ENCODE peak calls at places on chromosomes 16 and 17, in five cellular contexts. Y, R, V, I and C are unnamed samples.

GRCh38 chr17:8161289-8162231 is 1.2 kb downstream of the VAMP2 start:
- DNase-seq in Y (no peak), R (no peak), V (no peak), I (no peak), C (no peak)

GRCh38 chr17:81480140-81480917 is 32.3 kb downstream of the ACTG1 start:
- DNase-seq in Y (no peak), R (peak; percentile 23), V (no peak), I (peak; percentile 80), C (no peak)

GRCh38 chr17:81432873-81433451 is 37.7 kb downstream of the BAHCC1 start:
- DNase-seq in Y (no peak), R (no peak), V (no peak), I (peak; percentile 27), C (no peak)

GRCh38 chr17:43471801-43472200 is 12.0 kb upstream of the DHX8 start:
- DNase-seq in Y (no peak), R (no peak), V (no peak), I (no peak), C (no peak)

GRCh38 chr17:3025421-3026124 is 37.8 kb downstream of the OR1D5 start:
- DNase-seq in Y (no peak), R (no peak), V (no peak), I (no peak), C (no peak)

GRCh38 chr17:37816951-37817350 is 72.1 kb upstream of the HNF1B start:
- DNase-seq in Y (no peak), R (no peak), V (no peak), I (no peak), C (no peak)

GRCh38 chr17:40671282-40671681 is 6.3 kb upstream of the KRT222 start:
- DNase-seq in Y (no peak), R (no peak), V (no peak), I (no peak), C (no peak)

GRCh38 chr17:74736423-74737298 is at the start of gene RAB37:
- DNase-seq in Y (no peak), R (no peak), V (peak; percentile 93), I (peak; percentile 40), C (peak; percentile 56)

GRCh38 chr17:64147110-64148016 is 17.4 kb upstream of the ERN1 start:
- DNase-seq in Y (no peak), R (no peak), V (peak; percentile 36), I (peak; percentile 51), C (no peak)

GRCh38 chr17:65417406-65418221 is 143.8 kb downstream of the AXIN2 start:
- DNase-seq in Y (no peak), R (no peak), V (no peak), I (peak; percentile 37), C (no peak)

GRCh38 chr16:7025616-7026190 is 306.9 kb upstream of the RBFOX1 start:
- DNase-seq in Y (no peak), R (no peak), V (peak; percentile 83), I (no peak), C (peak; percentile 84)

GRCh38 chr16:83113317-83113716 is 486.5 kb downstream of the CDH13 start:
- DNase-seq in Y (no peak), R (no peak), V (peak; percentile 56), I (peak; percentile 51), C (peak; percentile 25)

GRCh38 chr16:20735504-20735903 is 6.1 kb downstream of the THUMPD1 start:
- DNase-seq in Y (no peak), R (no peak), V (no peak), I (peak; percentile 8), C (no peak)

GRCh38 chr16:89873822-89874689 is 664 bp downstream of the TCF25 start:
- DNase-seq in Y (peak; percentile 76), R (peak; percentile 69), V (peak; percentile 98), I (peak; percentile 98), C (peak; percentile 91)

GRCh38 chr17:149231-149630 is 11.9 kb downstream of the SCGB1C2 start:
- DNase-seq in Y (no peak), R (no peak), V (peak; percentile 0), I (no peak), C (peak; percentile 3)

GRCh38 chr17:7139400-7139799 is 24.8 kb upstream of the ASGR2 start:
- DNase-seq in Y (no peak), R (no peak), V (no peak), I (no peak), C (no peak)

GRCh38 chr17:66508896-66509843 is 206.8 kb downstream of the PRKCA start:
- DNase-seq in Y (no peak), R (peak; percentile 73), V (no peak), I (peak; percentile 63), C (no peak)

GRCh38 chr16:78551487-78552085 is 452.1 kb downstream of the WWOX start:
- DNase-seq in Y (no peak), R (no peak), V (no peak), I (no peak), C (no peak)

GRCh38 chr16:47716571-47716970 is 255.4 kb downstream of the PHKB start:
- DNase-seq in Y (no peak), R (no peak), V (no peak), I (peak; percentile 13), C (no peak)

GRCh38 chr16:11233727-11234376 is 22.2 kb downstream of the SOCS1 start:
- DNase-seq in Y (no peak), R (no peak), V (no peak), I (no peak), C (no peak)

GRCh38 chr17:1162116-1162855 is 17.5 kb downstream of the ABR start:
- DNase-seq in Y (no peak), R (no peak), V (no peak), I (no peak), C (no peak)

GRCh38 chr17:83015511-83015910 is 63.9 kb upstream of the METRNL start:
- DNase-seq in Y (no peak), R (no peak), V (no peak), I (no peak), C (no peak)

GRCh38 chr16:53752566-53752965 is 48.6 kb downstream of the FTO start:
- DNase-seq in Y (no peak), R (no peak), V (no peak), I (no peak), C (no peak)

GRCh38 chr17:45886852-45887251 is 7.5 kb upstream of the MAPT start:
- DNase-seq in Y (no peak), R (no peak), V (no peak), I (no peak), C (no peak)

GRCh38 chr17:57329380-57330214 is 73.3 kb downstream of the MSI2 start:
- DNase-seq in Y (no peak), R (no peak), V (no peak), I (no peak), C (no peak)

GRCh38 chr16:2767140-2767731 is 9.8 kb downstream of the ELOB start:
- DNase-seq in Y (no peak), R (no peak), V (no peak), I (no peak), C (no peak)

GRCh38 chr16:2765462-2766404 is 11.3 kb downstream of the ELOB start:
- DNase-seq in Y (no peak), R (no peak), V (no peak), I (no peak), C (no peak)

GRCh38 chr16:2767891-2768290 is 9.2 kb downstream of the ELOB start:
- DNase-seq in Y (no peak), R (no peak), V (no peak), I (no peak), C (no peak)

GRCh38 chr16:2764718-2765117 is 12.3 kb downstream of the SRRM2 start:
- DNase-seq in Y (no peak), R (no peak), V (no peak), I (no peak), C (no peak)

GRCh38 chr16:2766430-2767139 is 10.5 kb downstream of the ELOB start:
- DNase-seq in Y (no peak), R (no peak), V (no peak), I (no peak), C (no peak)
- TF ChIP-seq CTCF in Y (no peak), R (no peak), V (no peak), I (no peak), C (no peak)

DNA sequence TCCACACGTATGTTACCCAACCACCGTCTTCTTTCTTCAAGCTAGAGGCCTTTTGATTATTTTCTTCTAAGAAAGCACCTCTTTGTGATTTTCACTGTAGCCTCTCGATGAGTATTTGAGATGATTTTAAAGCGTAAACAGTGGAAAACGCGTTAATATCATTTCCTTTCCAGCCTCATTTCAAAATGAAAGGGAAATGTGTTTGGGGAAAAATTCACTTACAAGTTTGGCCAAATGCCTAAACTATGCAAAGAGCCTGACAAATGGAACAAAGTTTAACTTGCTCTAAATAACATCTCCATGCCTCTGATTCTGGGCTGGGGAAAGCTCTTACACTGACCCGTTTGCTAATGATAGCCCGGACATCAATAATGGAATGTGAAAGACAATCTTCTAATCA is 43.3 kb downstream of the HS3ST2 start:
- DNase-seq in Y (no peak), R (no peak), V (no peak), I (no peak), C (no peak)
- TF ChIP-seq CTCF in Y (no peak), R (no peak), V (no peak), I (no peak), C (no peak)

GRCh38 chr17:77634710-77635109 is 323.8 kb upstream of the TNRC6C start:
- DNase-seq in Y (no peak), R (no peak), V (no peak), I (no peak), C (no peak)
- TF ChIP-seq CTCF in Y (no peak), R (no peak), V (no peak), I (no peak), C (no peak)

DNA sequence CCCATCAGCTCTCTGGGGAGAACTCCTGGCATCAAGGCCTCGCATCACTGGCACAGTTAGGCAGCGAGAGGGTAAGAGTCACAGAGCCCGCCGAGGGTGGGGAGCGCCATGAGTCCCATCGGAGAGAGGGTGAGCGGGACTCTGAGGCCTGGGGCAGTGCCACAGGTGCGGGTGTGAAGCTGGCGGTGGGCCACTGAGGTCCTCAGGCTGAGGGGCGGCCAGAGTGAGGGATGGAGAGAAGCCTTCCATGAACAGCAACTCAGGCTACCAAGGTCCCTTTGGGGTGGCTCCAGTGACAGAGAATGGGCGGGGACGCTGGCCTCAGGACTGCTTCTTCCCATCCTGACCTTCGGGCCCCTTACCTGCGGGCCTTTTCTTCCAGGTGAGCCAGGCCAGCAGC is 149.4 kb upstream of the GSE1 start:
- DNase-seq in Y (no peak), R (no peak), V (no peak), I (no peak), C (no peak)
- TF ChIP-seq CTCF in Y (no peak), R (no peak), V (no peak), I (no peak), C (no peak)

GRCh38 chr17:50769884-50770283 is 2.6 kb upstream of the ANKRD40CL start:
- DNase-seq in Y (no peak), R (no peak), V (no peak), I (no peak), C (no peak)
- TF ChIP-seq CTCF in Y (no peak), R (no peak), V (no peak), I (no peak), C (no peak)

DNA sequence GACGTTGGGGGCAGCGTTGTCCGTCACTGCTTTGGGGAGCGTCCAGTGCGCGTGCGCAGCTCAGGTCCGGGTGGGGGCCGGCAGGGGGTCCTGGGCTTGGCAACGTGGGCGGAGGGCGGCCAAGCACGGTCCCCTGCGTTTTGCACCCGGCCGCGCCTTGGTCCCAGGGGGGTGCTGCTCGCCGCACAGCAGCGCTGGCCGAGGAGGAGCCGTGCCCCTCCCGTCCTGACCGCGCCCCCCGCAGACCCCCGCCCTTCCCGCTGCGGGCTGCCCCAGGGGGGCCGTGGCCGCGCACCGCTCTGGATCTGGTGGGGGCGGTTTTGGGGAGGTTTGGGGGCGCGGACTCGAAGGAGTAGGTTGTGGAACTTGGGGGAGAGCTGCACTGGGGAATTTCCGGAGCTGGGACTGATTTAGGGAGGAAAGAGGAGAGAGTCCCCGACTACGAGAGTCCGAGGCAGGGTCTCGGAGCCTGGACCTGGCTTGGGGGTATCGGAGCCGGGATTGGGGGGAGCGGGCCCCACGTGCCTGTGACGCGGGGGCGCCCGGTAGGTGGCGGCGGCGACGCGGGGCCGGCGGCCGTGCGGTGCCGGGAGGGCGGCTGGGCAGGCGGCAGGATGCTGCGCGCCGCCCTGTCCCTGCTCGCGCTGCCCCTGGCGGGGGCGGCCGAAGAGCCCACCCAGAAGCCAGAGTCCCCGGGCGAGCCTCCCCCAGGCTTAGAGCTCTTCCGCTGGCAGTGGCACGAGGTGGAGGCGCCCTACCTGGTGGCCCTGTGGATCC is at the start of gene SLC9A5:
- DNase-seq in Y (no peak), R (no peak), V (peak; percentile 55), I (no peak), C (no peak)
- TF ChIP-seq CTCF in Y (peak; percentile 13), R (peak; percentile 13), V (peak; percentile 42), I (no peak), C (peak; percentile 29)